ENCODE peak calls at places on chromosomes 16 and 17, in six cellular contexts. S is aorta, F is heart left ventricle, X is HAP-1, Q is lung, Y is IMR-90. O is an unnamed sample.

GRCh38 chr16:11229906-11230305 is 26.1 kb downstream of the SOCS1 start:
- DNase-seq in F (no peak), Y (no peak), S (no peak), Q (peak; percentile 51), X (no peak), O (no peak)

GRCh38 chr16:30122621-30123160 is 329 bp downstream of the MAPK3 start:
- DNase-seq in X (no peak), F (peak; percentile 64), Y (no peak), Q (no peak), S (peak; percentile 74), O (no peak)

GRCh38 chr16:24151482-24151939 is 104.6 kb upstream of the CACNG3 start:
- DNase-seq in F (no peak), Y (peak; percentile 0), X (no peak), S (no peak), Q (peak; percentile 29), O (no peak)

GRCh38 chr17:59366773-59367656 is 35.6 kb downstream of the YPEL2 start:
- DNase-seq in S (no peak), X (no peak), F (no peak), Y (peak; percentile 69), Q (peak; percentile 52), O (no peak)

GRCh38 chr17:31202968-31203367 is 94.1 kb downstream of the OMG start:
- DNase-seq in S (no peak), F (no peak), X (no peak), Q (peak; percentile 55), Y (peak; percentile 38), O (no peak)

GRCh38 chr16:25027781-25028180 is 12.6 kb upstream of the ARHGAP17 start:
- DNase-seq in X (no peak), S (no peak), Y (no peak), F (no peak), Q (no peak), O (no peak)

GRCh38 chr17:75872434-75873351 is 5.7 kb downstream of the TRIM47 start:
- DNase-seq in Q (peak; percentile 71), F (peak; percentile 88), S (peak; percentile 93), X (no peak), Y (peak; percentile 63), O (peak; percentile 86)

GRCh38 chr16:11050954-11051353 is 106.6 kb downstream of the CLEC16A start:
- DNase-seq in X (no peak), Y (no peak), Q (no peak), F (no peak), S (no peak), O (no peak)

GRCh38 chr17:14301761-14302401 is 1.0 kb downstream of the HS3ST3B1 start:
- DNase-seq in Y (peak; percentile 48), Q (peak; percentile 44), X (no peak), F (peak; percentile 72), S (peak; percentile 77), O (peak; percentile 58)

GRCh38 chr16:77183137-77183536 is 7.9 kb upstream of the MON1B start:
- DNase-seq in Y (peak; percentile 4), X (no peak), F (no peak), S (no peak), Q (no peak), O (peak; percentile 10)

GRCh38 chr17:44350733-44351226 is 5.7 kb downstream of the GRN start:
- DNase-seq in S (peak; percentile 87), Q (peak; percentile 69), Y (peak; percentile 44), X (no peak), F (peak; percentile 84), O (peak; percentile 32)

GRCh38 chr16:85111184-85111583 is 1.1 kb downstream of the CIBAR2 start:
- DNase-seq in F (no peak), Y (no peak), Q (no peak), S (no peak), X (no peak), O (no peak)

GRCh38 chr16:85107083-85107482 is 5.2 kb downstream of the CIBAR2 start:
- DNase-seq in Q (no peak), F (no peak), Y (no peak), S (no peak), X (no peak), O (no peak)

GRCh38 chr16:85107532-85107931 is 4.7 kb downstream of the CIBAR2 start:
- DNase-seq in Q (no peak), F (no peak), X (no peak), S (no peak), Y (no peak), O (no peak)

GRCh38 chr16:85112364-85112763 is at the start of gene CIBAR2:
- DNase-seq in Y (no peak), F (no peak), Q (no peak), X (no peak), S (no peak), O (no peak)

DNA sequence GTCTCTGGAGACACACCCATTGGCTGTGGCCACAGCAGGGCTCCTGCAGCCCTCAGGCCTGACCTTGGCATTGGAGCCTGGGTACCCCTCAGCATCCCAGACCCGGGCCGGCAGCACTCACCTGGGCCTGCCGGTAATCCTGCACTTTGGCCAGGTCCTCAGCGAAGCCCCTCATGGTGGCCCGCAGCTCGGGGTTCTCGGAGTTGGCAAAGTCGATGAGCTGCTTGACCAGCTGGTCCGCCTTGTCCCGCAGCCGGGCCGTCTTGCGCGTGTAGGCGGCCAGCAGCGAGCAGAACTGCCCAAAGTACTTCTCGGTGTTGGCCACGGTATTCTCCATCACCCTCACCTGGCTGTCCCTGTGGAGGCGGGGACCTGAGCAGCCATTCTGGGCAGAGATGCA is 2.2 kb downstream of the CIBAR2 start:
- DNase-seq in Y (no peak), S (no peak), Q (no peak), X (no peak), F (no peak), O (no peak)
- H3K27me3 ChIP-seq in Y (peaks cover 12% of the 10 kb centered on the region), S (no peaks in the 10 kb centered on the region), Q (no peaks in the 10 kb centered on the region), X (no peaks in the 10 kb centered on the region), F (no peaks in the 10 kb centered on the region), O (no peaks in the 10 kb centered on the region)

DNA sequence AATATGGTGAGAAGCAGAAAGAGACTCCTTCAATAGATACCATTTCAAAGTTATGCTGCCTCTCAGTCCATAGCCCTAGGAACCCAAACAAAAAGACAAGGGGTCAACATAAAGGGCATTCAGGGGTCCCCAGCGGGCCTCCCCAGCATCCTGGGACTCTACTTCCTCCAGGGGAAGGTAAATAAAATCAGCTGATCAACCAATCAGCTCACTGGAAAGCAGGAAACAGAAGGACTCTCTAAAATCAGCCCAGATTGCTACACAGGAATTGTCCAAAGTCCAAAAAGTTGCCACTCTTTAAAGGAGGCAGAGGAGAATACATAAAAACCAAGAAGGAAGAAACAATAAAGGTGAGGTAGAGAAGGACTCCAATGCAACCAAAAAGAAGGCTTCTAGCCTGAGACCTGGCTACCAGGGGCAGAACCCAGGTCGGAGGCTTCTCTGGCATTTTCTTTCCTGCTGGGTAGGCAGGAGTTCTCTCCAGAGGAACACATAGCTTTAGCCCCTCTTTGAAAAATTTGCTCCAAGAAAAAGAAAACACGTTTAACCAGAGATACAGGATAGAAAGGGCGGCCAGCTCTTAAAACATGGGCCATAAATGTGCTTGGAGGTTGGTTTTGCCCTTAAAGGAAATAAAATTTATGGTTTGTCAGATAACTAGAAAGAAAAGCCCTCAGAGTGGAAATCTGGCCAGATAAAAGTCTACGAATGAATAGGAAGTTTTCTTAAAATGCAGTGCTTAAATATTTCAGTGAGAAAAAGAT is 404.6 kb downstream of the SOX9 start:
- DNase-seq in F (no peak), X (no peak), Y (no peak), Q (no peak), S (no peak), O (no peak)
- H3K4me1 ChIP-seq in F (no peaks in the 10 kb centered on the region), X (no peaks in the 10 kb centered on the region), Y (no peaks in the 10 kb centered on the region), Q (no peaks in the 10 kb centered on the region), S (peaks cover 2% of the 10 kb centered on the region), O (no peaks in the 10 kb centered on the region)

DNA sequence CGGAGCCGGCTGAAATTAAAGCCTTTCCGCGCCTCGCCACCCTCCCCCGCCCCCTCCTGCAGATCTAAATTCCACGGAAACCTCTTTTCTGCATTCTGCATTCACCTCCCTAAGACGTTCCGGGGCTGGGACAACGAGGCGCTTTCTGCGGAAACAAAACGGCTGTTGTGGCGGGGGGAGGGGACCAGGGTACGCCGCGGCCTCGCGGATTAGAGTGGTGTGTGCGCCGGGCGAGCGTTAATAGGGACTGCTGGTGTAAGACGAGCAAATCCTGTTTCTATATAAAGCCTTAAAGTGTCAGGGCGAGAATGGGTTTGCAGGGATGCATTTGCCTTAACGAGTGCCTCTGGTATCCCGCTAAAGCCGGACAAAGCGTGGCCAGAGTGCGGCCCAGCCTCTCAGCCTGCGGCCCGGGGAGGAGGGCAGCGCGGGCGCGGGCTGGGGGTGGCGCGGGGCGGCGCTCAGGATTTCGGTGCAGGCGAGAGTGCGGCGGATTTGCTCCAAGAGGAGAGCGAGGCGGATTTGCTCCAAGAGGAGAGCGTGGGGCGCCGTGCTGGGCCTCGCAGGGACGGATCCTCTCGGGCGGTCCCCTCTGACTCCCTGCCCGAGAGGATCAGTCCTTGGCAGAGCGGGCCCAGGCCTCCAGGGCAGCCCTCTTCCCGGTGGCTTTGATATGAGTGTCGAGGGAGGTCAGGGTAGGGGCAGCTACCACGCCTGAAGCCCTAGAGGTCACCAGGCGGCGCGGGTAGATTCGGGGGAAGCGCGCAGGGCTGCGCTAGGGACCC is 5.1 kb downstream of the BAHCC1 start:
- DNase-seq in X (peak; percentile 81), Q (no peak), S (no peak), Y (peak; percentile 60), F (no peak), O (peak; percentile 43)
- H3K27me3 ChIP-seq in X (no peaks in the 10 kb centered on the region), Q (no peaks in the 10 kb centered on the region), S (no peaks in the 10 kb centered on the region), Y (no peaks in the 10 kb centered on the region), F (no peaks in the 10 kb centered on the region), O (no peaks in the 10 kb centered on the region)

GRCh38 chr17:61443475-61443882 is 8.7 kb upstream of the TBX4 start:
- DNase-seq in Q (no peak), Y (no peak), S (no peak), X (no peak), F (no peak), O (no peak)

GRCh38 chr17:61442878-61443474 is 9.2 kb upstream of the TBX4 start:
- DNase-seq in X (no peak), Y (no peak), S (no peak), Q (no peak), F (no peak), O (no peak)

GRCh38 chr17:61440697-61441096 is 11.5 kb upstream of the TBX4 start:
- DNase-seq in X (no peak), Q (no peak), F (no peak), Y (no peak), S (no peak), O (no peak)

GRCh38 chr17:61444075-61444474 is 8.1 kb upstream of the TBX4 start:
- DNase-seq in Y (no peak), Q (no peak), F (no peak), S (no peak), X (no peak), O (no peak)

GRCh38 chr17:61442136-61442775 is 10.0 kb upstream of the TBX4 start:
- DNase-seq in Y (no peak), S (no peak), Q (no peak), F (no peak), X (peak; percentile 88), O (no peak)
- H3K4me1 ChIP-seq in Y (peaks cover 4% of the 10 kb centered on the region), S (no peaks in the 10 kb centered on the region), Q (no peaks in the 10 kb centered on the region), F (no peaks in the 10 kb centered on the region), X (peaks cover 4% of the 10 kb centered on the region), O (no peaks in the 10 kb centered on the region)

GRCh38 chr16:85949787-85950186 is 50.8 kb downstream of the IRF8 start:
- DNase-seq in Y (no peak), X (no peak), Q (no peak), S (no peak), F (no peak), O (no peak)
- H3K27me3 ChIP-seq in Y (peaks cover 85% of the 10 kb centered on the region), X (peaks cover 15% of the 10 kb centered on the region), Q (no peaks in the 10 kb centered on the region), S (no peaks in the 10 kb centered on the region), F (peaks cover 12% of the 10 kb centered on the region), O (no peaks in the 10 kb centered on the region)

GRCh38 chr16:85202631-85203461 is 90.6 kb upstream of the CIBAR2 start:
- DNase-seq in X (no peak), F (peak; percentile 91), Y (peak; percentile 96), S (peak; percentile 92), Q (peak; percentile 56), O (no peak)
- H3K4me1 ChIP-seq in X (no peaks in the 10 kb centered on the region), F (peaks cover 38% of the 10 kb centered on the region), Y (peaks cover 73% of the 10 kb centered on the region), S (peaks cover 4% of the 10 kb centered on the region), Q (peaks cover 21% of the 10 kb centered on the region), O (peaks cover 6% of the 10 kb centered on the region)

GRCh38 chr17:13047016-13047415 is 29.2 kb upstream of the ELAC2 start:
- DNase-seq in X (no peak), Q (no peak), S (no peak), F (no peak), Y (no peak), O (no peak)
- H3K27me3 ChIP-seq in X (no peaks in the 10 kb centered on the region), Q (peaks cover 3% of the 10 kb centered on the region), S (no peaks in the 10 kb centered on the region), F (peaks cover 8% of the 10 kb centered on the region), Y (peaks cover 23% of the 10 kb centered on the region), O (no peaks in the 10 kb centered on the region)

O was measured in mammary epithelial cell.